ENCODE peak calls at places on chromosomes 3 and 15, in four cellular contexts. L is T-helper 17 cell, Y is pulmonary artery endothelial cell, J is osteocyte. H is an unnamed sample.

GRCh38 chr3:52062499-52062898 is 6.1 kb upstream of the DUSP7 start:
- DNase-seq in L (no peak), J (no peak), Y (no peak), H (no peak)

GRCh38 chr15:92670625-92671024 is 15.1 kb upstream of the FAM174B start:
- DNase-seq in Y (no peak), L (no peak), J (no peak), H (no peak)

GRCh38 chr3:16264174-16264707 is 502 bp downstream of the DPH3 start:
- DNase-seq in Y (no peak), J (no peak), L (no peak), H (no peak)

GRCh38 chr15:96325579-96326331 is 4.7 kb upstream of the NR2F2 start:
- DNase-seq in Y (no peak), L (no peak), J (no peak), H (no peak)

GRCh38 chr3:111668912-111669488 is 73.9 kb upstream of the ZBED2 start:
- DNase-seq in J (no peak), L (no peak), Y (no peak), H (peak; percentile 55)

GRCh38 chr3:50515565-50516047 is 12.2 kb upstream of the CACNA2D2 start:
- DNase-seq in J (no peak), L (no peak), Y (no peak), H (no peak)

GRCh38 chr3:66312039-66312438 is 91.2 kb downstream of the SLC25A26 start:
- DNase-seq in Y (no peak), L (no peak), J (no peak), H (no peak)

GRCh38 chr15:32790352-32790999 is 72.7 kb downstream of the GREM1 start:
- DNase-seq in Y (no peak), J (no peak), L (no peak), H (no peak)

GRCh38 chr3:190322604-190323240 is 476 bp upstream of the CLDN1 start:
- DNase-seq in Y (no peak), L (no peak), J (no peak), H (no peak)